ENCODE peak calls at places on chromosome 20, in nine cellular contexts. F is lower lobe of right lung, L is OCI-LY7, O is tibial artery, I is Caco-2, H is lung, S is left ventricle myocardium inferior, Q is adrenal gland, B is sigmoid colon. E is an unnamed sample.

GRCh38 chr20:25739615-25740320 is 43.1 kb upstream of the ZNF337 start:
- DNase-seq in F (no peak), L (no peak), O (no peak), I (no peak), H (no peak), S (no peak), Q (no peak), B (no peak), E (peak; percentile 34)

GRCh38 chr20:64079273-64080012 is at the start of gene RGS19:
- DNase-seq in F (peak; percentile 91), L (peak; percentile 87), O (peak; percentile 84), I (peak; percentile 98), H (peak; percentile 76), S (peak; percentile 84), Q (peak; percentile 66), B (peak; percentile 85), E (peak; percentile 44)

GRCh38 chr20:22555791-22556564 is 28.4 kb downstream of the FOXA2 start:
- DNase-seq in F (peak; percentile 59), L (no peak), O (no peak), I (no peak), H (peak; percentile 61), S (no peak), Q (no peak), B (no peak), E (no peak)

GRCh38 chr20:42067174-42067573 is 449.0 kb upstream of the CHD6 start:
- DNase-seq in F (no peak), L (no peak), O (no peak), I (no peak), H (no peak), S (no peak), Q (no peak), B (no peak), E (no peak)

GRCh38 chr20:46348231-46348803 is 40.0 kb upstream of the CDH22 start:
- DNase-seq in F (no peak), L (no peak), O (no peak), I (peak; percentile 55), H (no peak), S (no peak), Q (no peak), B (no peak), E (peak; percentile 44)

GRCh38 chr20:51237278-51237677 is 214.4 kb upstream of the KCNG1 start:
- DNase-seq in F (no peak), L (no peak), O (no peak), I (no peak), H (no peak), S (peak; percentile 40), Q (no peak), B (no peak), E (peak; percentile 24)

GRCh38 chr20:24608926-24609667 is 139.7 kb downstream of the SYNDIG1 start:
- DNase-seq in F (no peak), L (peak; percentile 2), O (no peak), I (no peak), H (no peak), S (no peak), Q (no peak), B (no peak), E (peak; percentile 49)

GRCh38 chr20:11350126-11351005 is 567.3 kb upstream of the BTBD3 start:
- DNase-seq in F (no peak), L (no peak), O (peak; percentile 61), I (peak; percentile 9), H (peak; percentile 29), S (no peak), Q (no peak), B (no peak), E (peak; percentile 76)

DNA sequence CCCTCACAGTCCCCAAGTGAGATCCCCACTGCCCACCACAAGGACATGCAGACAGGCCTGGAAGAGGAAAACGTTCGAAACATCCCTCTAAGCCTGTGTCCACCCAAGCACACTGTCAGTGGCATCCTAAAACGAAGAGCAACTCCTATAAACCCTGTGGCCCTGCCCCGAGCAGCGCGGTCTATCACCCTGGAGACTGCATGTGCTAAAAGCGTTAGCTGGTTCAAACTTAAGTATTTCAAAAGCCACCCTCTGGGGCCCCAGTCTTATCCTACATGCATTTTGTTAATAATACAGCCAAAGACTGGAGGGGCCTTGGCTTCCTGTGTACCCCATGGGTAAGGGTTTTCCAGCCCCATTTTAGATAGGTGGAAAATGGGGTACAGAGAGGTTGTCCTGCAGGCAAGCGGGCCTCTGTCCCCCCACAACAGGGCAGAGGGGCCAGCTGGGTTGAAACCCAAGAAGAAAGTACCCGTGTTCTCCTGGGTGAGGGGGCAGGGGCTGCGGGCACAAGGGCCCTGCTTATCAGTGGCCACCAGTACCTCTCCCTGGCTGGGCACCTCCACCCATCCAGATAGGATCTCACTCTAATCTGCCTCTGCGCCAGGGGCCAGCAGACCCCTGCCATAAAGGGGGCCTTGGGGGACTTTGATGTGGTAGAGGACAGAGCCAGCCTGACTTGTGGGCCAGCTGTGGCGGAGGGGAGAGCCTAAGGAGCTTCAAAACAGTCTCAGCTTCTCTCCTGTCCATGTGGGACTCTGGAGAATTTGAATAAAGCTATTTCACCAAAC is 28.3 kb downstream of the PREX1 start:
- DNase-seq in F (no peak), L (no peak), O (no peak), I (no peak), H (no peak), S (no peak), Q (no peak), B (peak; percentile 42), E (no peak)
- H3K4me3 ChIP-seq in F (no peak overlapping the region), L (no peak overlapping the region), O (no peak overlapping the region), I (no peak overlapping the region), H (no peak overlapping the region), S (no peak overlapping the region), Q (no peak overlapping the region), B (no peak overlapping the region), E (no peak overlapping the region)

GRCh38 chr20:37756234-37756633 is 62.4 kb downstream of the CTNNBL1 start:
- DNase-seq in F (no peak), L (no peak), O (no peak), I (no peak), H (no peak), S (no peak), Q (no peak), B (no peak), E (no peak)

GRCh38 chr20:37757550-37757949 is 63.7 kb downstream of the CTNNBL1 start:
- DNase-seq in F (no peak), L (peak; percentile 26), O (no peak), I (peak; percentile 21), H (no peak), S (no peak), Q (no peak), B (no peak), E (no peak)

GRCh38 chr20:37758332-37758731 is 64.5 kb downstream of the CTNNBL1 start:
- DNase-seq in F (no peak), L (no peak), O (no peak), I (peak; percentile 72), H (no peak), S (peak; percentile 18), Q (no peak), B (no peak), E (no peak)

GRCh38 chr20:37759761-37760209 is 66.0 kb downstream of the CTNNBL1 start:
- DNase-seq in F (no peak), L (no peak), O (no peak), I (no peak), H (no peak), S (no peak), Q (no peak), B (no peak), E (no peak)

DNA sequence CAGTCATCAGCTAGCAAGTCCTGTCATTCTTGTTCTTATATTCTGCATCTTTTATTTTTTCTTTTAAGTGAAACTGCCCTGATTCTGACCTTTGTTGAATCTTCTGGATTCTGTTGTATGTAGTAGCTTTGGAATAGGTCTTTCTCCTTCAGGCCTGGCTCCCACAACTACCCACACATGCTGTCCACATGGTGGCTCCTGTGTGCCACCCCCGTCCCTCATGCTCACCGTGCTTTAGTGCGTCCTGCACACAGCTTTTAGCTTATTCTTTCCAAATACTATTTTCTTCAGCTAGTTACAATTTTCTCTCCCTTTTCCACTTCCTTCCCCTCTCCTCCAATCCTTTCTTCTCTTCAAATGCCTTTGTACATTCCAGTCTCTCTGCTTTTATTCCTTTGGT is 61.8 kb downstream of the CTNNBL1 start:
- DNase-seq in F (no peak), L (no peak), O (no peak), I (peak; percentile 36), H (no peak), S (peak; percentile 27), Q (no peak), B (no peak), E (peak; percentile 22)
- TF ChIP-seq CTCF in F (no peak), L (peak; percentile 10), O (no peak), I (peak; percentile 49), H (no peak), S (peak; percentile 61), Q (no peak), B (peak; percentile 22), E (no peak)

DNA sequence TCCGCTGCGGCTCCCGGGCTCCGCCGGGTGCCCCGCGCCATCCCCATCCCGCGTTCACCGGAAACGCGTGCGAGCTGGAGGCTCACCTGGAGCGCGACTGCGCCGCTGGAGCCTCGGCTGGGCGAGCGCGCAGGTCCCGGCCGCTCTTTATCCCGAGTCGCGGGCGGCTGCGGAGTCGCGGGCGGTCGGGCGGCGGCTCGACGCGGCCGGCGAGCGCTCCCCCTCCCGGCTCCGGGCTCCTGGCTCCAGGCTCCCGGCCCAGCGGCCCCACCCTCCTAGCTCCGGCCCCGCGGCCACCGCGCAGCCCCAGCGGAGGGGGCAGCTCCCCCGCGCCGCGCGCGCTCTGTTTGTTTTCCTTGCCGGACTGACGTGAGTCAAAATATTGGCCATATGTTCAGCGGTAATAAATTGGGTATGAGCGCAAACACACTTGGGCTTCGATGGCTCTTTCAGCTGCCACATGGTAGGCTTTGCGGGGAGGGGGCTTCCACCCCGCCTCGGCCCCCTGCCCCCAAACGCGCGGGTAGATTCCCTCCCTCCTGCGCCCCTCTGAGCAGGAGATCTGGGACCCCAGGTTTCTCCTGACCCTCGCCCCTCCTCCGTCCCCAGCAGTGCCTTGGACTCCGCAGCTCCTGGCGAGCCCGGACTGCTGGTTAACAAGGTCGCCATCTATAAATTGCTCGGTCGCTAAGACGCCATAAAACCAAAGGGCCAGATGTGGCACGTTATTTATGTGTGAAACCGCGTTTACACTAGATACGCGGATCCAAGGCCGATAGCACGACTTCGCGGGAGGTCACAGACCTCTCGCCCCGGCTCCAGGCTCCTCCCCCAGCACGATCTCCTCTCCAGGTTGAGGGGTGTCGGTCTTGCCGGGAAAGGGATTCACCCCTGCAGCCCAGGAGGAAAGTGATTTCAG is 8.9 kb upstream of the NKX2-2 start:
- DNase-seq in F (no peak), L (no peak), O (no peak), I (peak; percentile 36), H (no peak), S (no peak), Q (no peak), B (no peak), E (no peak)
- H3K4me3 ChIP-seq in F (no peak overlapping the region), L (no peak overlapping the region), O (peak overlapping the region; percentile 16), I (peak overlapping the region; percentile 32), H (no peak overlapping the region), S (peak overlapping the region; percentile 41), Q (no peak overlapping the region), B (no peak overlapping the region), E (no peak overlapping the region)

GRCh38 chr20:58390659-58391035 is 1.6 kb downstream of the VAPB start:
- DNase-seq in F (no peak), L (no peak), O (no peak), I (no peak), H (no peak), S (no peak), Q (no peak), B (no peak), E (no peak)

GRCh38 chr20:58389968-58390658 is 1.1 kb downstream of the VAPB start:
- DNase-seq in F (no peak), L (no peak), O (no peak), I (no peak), H (no peak), S (no peak), Q (peak; percentile 28), B (no peak), E (no peak)

GRCh38 chr20:58388028-58388601 is 914 bp upstream of the VAPB start:
- DNase-seq in F (no peak), L (no peak), O (no peak), I (no peak), H (no peak), S (no peak), Q (no peak), B (no peak), E (no peak)

GRCh38 chr20:58389324-58389967 is 417 bp downstream of the VAPB start:
- DNase-seq in F (no peak), L (peak; percentile 59), O (peak; percentile 67), I (peak; percentile 76), H (peak; percentile 28), S (peak; percentile 41), Q (peak; percentile 52), B (peak; percentile 72), E (peak; percentile 19)

DNA sequence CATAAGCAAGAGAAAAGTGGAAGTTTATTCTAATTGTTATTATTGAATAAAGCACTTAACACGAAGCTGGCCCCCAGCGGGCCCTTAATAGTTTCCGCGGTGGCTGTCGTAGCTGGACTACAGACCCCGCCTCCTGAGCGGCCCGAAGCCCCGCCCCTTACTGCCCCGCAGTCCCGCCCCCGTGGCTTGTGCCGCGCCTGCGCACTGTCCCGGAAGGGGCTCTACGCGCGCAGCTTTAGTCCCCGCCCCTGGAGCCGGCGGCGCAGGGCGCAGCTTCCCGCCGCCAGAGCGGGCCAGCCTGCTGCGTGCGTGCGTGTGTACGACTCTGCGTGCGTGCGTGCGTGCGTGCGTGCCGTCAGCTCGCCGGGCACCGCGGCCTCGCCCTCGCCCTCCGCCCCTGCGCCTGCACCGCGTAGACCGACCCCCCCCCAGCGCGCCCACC is at the start of gene VAPB:
- DNase-seq in F (peak; percentile 96), L (peak; percentile 97), O (peak; percentile 97), I (peak; percentile 100), H (peak; percentile 92), S (peak; percentile 94), Q (peak; percentile 95), B (peak; percentile 98), E (peak; percentile 93)
- TF ChIP-seq CTCF in F (no peak), L (no peak), O (no peak), I (no peak), H (no peak), S (peak; percentile 12), Q (no peak), B (no peak), E (no peak)

E was measured in fibroblast of mammary gland.